ENCODE peak calls at places on chromosomes 3 and 15, in four cellular contexts. O is brain microvascular endothelial cell, I is choroid plexus epithelial cell, W is G401. L is an unnamed sample.

GRCh38 chr3:23258110-23258509 is 55.0 kb downstream of the UBE2E2 start:
- DNase-seq in I (peak; percentile 39), O (peak; percentile 35), W (no peak), L (no peak)

GRCh38 chr15:25171111-25171811 is 216.5 kb downstream of the SNRPN start:
- DNase-seq in O (no peak), I (no peak), W (no peak), L (no peak)

GRCh38 chr15:71079208-71080044 is 35.8 kb upstream of the THSD4 start:
- DNase-seq in O (peak; percentile 90), W (no peak), I (peak; percentile 62), L (peak; percentile 73)

GRCh38 chr15:60385620-60386552 is 11.9 kb downstream of the ANXA2 start:
- DNase-seq in I (peak; percentile 33), W (no peak), O (no peak), L (no peak)

GRCh38 chr3:133578548-133579191 is 5.2 kb downstream of the CDV3 start:
- DNase-seq in O (no peak), I (peak; percentile 70), W (peak; percentile 60), L (peak; percentile 42)

GRCh38 chr3:126389792-126390142 is 4.9 kb upstream of the CFAP100 start:
- DNase-seq in O (no peak), W (no peak), I (no peak), L (no peak)

GRCh38 chr3:71579934-71580318 is 3.6 kb downstream of the FOXP1 start:
- DNase-seq in I (peak; percentile 62), W (no peak), O (peak; percentile 53), L (peak; percentile 17)

GRCh38 chr3:117836296-117836695 is 1126.7 kb downstream of the TUSC7 start:
- DNase-seq in I (peak; percentile 15), W (no peak), O (no peak), L (peak; percentile 12)

GRCh38 chr3:148600902-148601765 is 96.6 kb upstream of the AGTR1 start:
- DNase-seq in I (no peak), W (no peak), O (no peak), L (no peak)

GRCh38 chr3:65265511-65265910 is 577.7 kb upstream of the ADAMTS9 start:
- DNase-seq in O (no peak), I (no peak), W (no peak), L (no peak)

GRCh38 chr3:99808163-99808794 is 9.4 kb upstream of the CMSS1 start:
- DNase-seq in O (peak; percentile 87), W (peak; percentile 45), I (peak; percentile 93), L (peak; percentile 80)

GRCh38 chr15:68278345-68279217 is 1.0 kb downstream of the FEM1B start:
- DNase-seq in W (no peak), I (peak; percentile 47), O (peak; percentile 56), L (no peak)

GRCh38 chr3:34364345-34364744 is 565.9 kb downstream of the PDCD6IP start:
- DNase-seq in O (no peak), W (no peak), I (peak; percentile 1), L (no peak)

GRCh38 chr3:151708868-151709267 is 24.9 kb upstream of the AADACL2 start:
- DNase-seq in W (no peak), I (no peak), O (no peak), L (no peak)

GRCh38 chr3:183317886-183318845 is 65.1 kb downstream of the B3GNT5 start:
- DNase-seq in W (no peak), I (peak; percentile 47), O (no peak), L (no peak)

GRCh38 chr3:48268936-48269551 is 28.1 kb downstream of the ZNF589 start:
- DNase-seq in O (no peak), W (no peak), I (no peak), L (no peak)

GRCh38 chr15:30038667-30039523 is 43.9 kb upstream of the GOLGA8J start:
- DNase-seq in W (peak; percentile 61), I (no peak), O (no peak), L (no peak)

GRCh38 chr3:120264963-120265362 is 20.1 kb downstream of the GPR156 start:
- DNase-seq in W (no peak), O (no peak), I (no peak), L (no peak)

GRCh38 chr15:40424483-40425115 is 16.2 kb upstream of the BAHD1 start:
- DNase-seq in I (no peak), W (no peak), O (no peak), L (no peak)

GRCh38 chr15:40441012-40441735 is 421 bp downstream of the BAHD1 start:
- DNase-seq in W (no peak), O (no peak), I (no peak), L (no peak)

GRCh38 chr15:35980719-35981118 is 434.8 kb upstream of the DPH6 start:
- DNase-seq in O (no peak), I (peak; percentile 58), W (no peak), L (peak; percentile 20)

GRCh38 chr3:194508486-194509449 is 22.0 kb upstream of the ATP13A3 start:
- DNase-seq in O (no peak), W (no peak), I (no peak), L (no peak)

GRCh38 chr15:68413363-68414255 is 18.4 kb downstream of the ITGA11 start:
- DNase-seq in I (no peak), O (no peak), W (no peak), L (peak; percentile 38)

GRCh38 chr15:69940441-69940785 is 157.3 kb downstream of the TLE3 start:
- DNase-seq in I (no peak), W (no peak), O (no peak), L (no peak)